ENCODE peak calls at places on chromosome 1, in six cellular contexts. Z is PC-9, L is hepatocyte, T is IMR-90, G is fibroblast of lung, U is GM23338. Y is an unnamed sample.

GRCh38 chr1:149962039-149962647 is 25.5 kb upstream of the MTMR11 start:
- DNase-seq in T (peak), U (peak), G (peak), Z (peak), L (peak), Y (no peak)

GRCh38 chr1:52862666-52863458 is 20.3 kb downstream of the ZYG11A start:
- DNase-seq in G (no peak), L (no peak), T (no peak), U (no peak), Z (no peak), Y (no peak)

GRCh38 chr1:235024045-235024439 is 104.6 kb downstream of the TOMM20 start:
- DNase-seq in Z (no peak), T (no peak), U (no peak), G (peak), L (no peak), Y (no peak)

GRCh38 chr1:226535626-226536025 is 12.9 kb upstream of the STUM start:
- DNase-seq in L (no peak), G (no peak), U (no peak), T (no peak), Z (no peak), Y (no peak)

GRCh38 chr1:197674286-197674685 is 101.0 kb downstream of the DENND1B start:
- DNase-seq in G (no peak), L (no peak), U (peak), Z (no peak), T (no peak), Y (no peak)

GRCh38 chr1:45018599-45019230 is 6.7 kb downstream of the UROD start:
- DNase-seq in Z (peak), T (peak), U (peak), L (peak), G (peak), Y (peak)

GRCh38 chr1:155037043-155037442 is 3.4 kb downstream of the DCST1 start:
- DNase-seq in T (no peak), U (no peak), Z (no peak), L (no peak), G (no peak), Y (no peak)

GRCh38 chr1:225763815-225764548 is 13.6 kb upstream of the SRP9 start:
- DNase-seq in U (no peak), G (peak), Z (no peak), L (no peak), T (peak), Y (peak)

GRCh38 chr1:29458737-29459550 is 222.6 kb downstream of the PTPRU start:
- DNase-seq in G (no peak), Z (no peak), U (no peak), L (no peak), T (no peak), Y (peak)

GRCh38 chr1:193741228-193741627 is 554.8 kb upstream of the B3GALT2 start:
- DNase-seq in L (no peak), G (no peak), U (peak), Z (no peak), T (no peak), Y (no peak)

GRCh38 chr1:84851839-84852238 is 41.2 kb downstream of the LPAR3 start:
- DNase-seq in G (peak), Z (peak), T (peak), U (no peak), L (peak), Y (peak)

GRCh38 chr1:232662910-232663309 is 33.0 kb upstream of the SIPA1L2 start:
- DNase-seq in T (no peak), L (no peak), G (no peak), Z (no peak), U (no peak), Y (no peak)

GRCh38 chr1:232669981-232670763 is 40.2 kb upstream of the SIPA1L2 start:
- DNase-seq in G (peak), U (no peak), Z (no peak), L (no peak), T (peak), Y (no peak)

GRCh38 chr1:232664844-232665777 is 35.2 kb upstream of the SIPA1L2 start:
- DNase-seq in G (no peak), T (no peak), L (no peak), U (no peak), Z (no peak), Y (no peak)

GRCh38 chr1:232667094-232667780 is 37.3 kb upstream of the SIPA1L2 start:
- DNase-seq in L (no peak), T (no peak), G (no peak), U (no peak), Z (no peak), Y (no peak)

DNA sequence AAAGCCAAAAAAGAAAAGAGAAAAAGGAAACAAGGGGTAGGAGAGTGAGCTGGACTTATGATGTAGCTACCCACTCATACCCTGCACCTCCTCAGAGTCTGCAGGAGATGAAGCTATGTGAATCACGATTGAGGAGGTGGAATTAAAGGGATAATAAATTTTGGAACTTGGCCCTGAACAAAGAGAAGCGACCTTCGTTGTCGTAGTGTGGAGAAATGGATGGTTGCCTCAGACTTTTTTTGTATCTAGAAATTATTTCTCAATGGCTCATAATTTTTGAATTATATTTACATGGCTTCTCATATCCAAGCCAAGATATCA is 37.8 kb upstream of the SIPA1L2 start:
- DNase-seq in Z (no peak), U (no peak), T (peak), G (peak), L (no peak), Y (no peak)
- H3K4me2 ChIP-seq in Z (no peak), U (no peak), T (peak), G (no peak), L (no peak), Y (no peak)

DNA sequence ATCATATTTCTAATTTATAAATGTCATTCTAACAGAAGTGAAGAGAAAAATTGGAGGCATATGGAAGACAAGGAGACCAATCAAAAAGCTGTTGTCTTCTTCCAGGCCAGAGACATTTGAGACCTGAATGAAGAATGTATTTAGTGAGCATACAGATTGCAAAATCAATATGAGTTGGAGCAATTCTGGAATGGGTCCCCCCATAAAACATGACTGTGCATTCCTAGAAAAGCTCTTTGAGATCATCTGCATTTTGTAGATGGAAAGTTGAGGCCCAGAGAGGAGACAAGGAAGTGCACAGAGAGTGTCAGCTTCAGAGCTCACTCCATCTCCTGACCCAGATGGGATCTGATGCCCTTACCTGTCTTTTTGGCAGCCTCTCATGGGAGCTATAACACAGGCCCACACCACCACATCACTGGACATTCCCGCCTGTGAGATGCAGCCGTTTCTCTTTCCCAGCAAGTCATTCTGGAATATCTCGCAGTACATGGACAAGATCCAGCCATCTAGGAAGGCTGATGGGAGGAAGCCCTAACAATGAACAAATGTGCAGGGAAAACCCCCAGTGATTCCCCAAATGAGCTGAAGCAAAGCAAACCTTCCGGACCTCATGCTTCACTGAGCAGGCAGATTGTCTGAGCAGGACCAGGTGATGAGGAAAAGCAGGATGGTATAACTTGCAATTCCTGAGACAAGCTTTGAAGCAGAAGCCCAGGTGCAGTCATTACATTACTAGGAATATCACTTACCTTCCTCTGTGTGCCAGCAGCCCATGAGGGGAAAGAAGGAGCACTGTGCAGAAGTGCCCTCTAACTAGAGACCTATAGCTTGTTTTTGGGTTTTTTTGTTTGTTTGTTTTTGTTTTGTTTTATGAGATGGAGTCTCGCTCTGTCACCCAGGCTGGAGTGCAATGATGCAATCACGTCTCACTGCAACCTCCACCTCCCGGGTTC is 445.6 kb downstream of the PLPP3 start:
- DNase-seq in G (no peak), Z (no peak), L (no peak), U (no peak), T (no peak), Y (no peak)
- H3K4me2 ChIP-seq in G (no peak), Z (no peak), L (no peak), U (no peak), T (no peak), Y (no peak)

GRCh38 chr1:113805256-113805531 is 7.1 kb downstream of the RSBN1 start:
- DNase-seq in U (no peak), L (no peak), T (no peak), Z (no peak), G (no peak), Y (no peak)
- H3K4me2 ChIP-seq in U (no peak), L (no peak), T (no peak), Z (peak), G (no peak), Y (peak)

DNA sequence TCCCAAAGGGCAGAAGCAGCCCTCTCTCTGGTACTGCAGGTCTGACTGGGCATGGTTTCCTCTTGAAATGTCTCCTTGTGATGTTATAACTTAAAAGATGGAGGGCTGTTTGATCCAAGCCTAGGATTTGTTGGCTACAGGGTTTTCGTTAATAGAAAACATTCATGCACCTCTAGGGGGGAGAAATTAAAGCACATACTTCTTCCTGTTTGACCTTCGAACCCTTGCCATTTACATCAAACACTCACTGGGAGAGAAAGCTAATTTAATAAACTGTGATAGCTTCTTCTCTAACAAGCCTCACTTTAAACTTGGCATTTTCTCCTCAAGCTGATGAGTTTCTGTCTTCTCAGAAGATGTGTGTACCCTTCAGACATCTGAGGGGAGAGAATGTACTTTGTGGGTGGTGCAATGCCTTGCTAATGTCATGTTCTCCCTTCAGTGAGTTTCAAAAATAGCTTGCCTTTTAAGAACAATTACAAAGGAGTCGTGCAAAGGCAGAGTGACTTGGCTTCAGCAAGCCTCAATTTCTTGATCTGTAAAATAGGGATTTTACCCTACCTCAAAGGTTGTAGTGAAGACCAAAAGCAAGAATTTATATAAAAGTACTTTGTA is 20.4 kb downstream of the CACHD1 start:
- DNase-seq in L (no peak), Z (no peak), G (no peak), U (no peak), T (no peak), Y (no peak)
- H3K4me2 ChIP-seq in L (peak), Z (no peak), G (no peak), U (peak), T (no peak), Y (no peak)

GRCh38 chr1:156599811-156600210 is 1.5 kb downstream of the GPATCH4 start:
- DNase-seq in L (no peak), U (no peak), G (peak), T (no peak), Z (no peak), Y (no peak)
- H3K4me2 ChIP-seq in L (peak), U (peak), G (no peak), T (no peak), Z (peak), Y (peak)

GRCh38 chr1:14541348-14541747 is 57.1 kb upstream of the KAZN start:
- DNase-seq in Z (no peak), G (no peak), L (no peak), T (no peak), U (no peak), Y (no peak)

GRCh38 chr1:14538335-14538734 is 60.1 kb upstream of the KAZN start:
- DNase-seq in U (peak), G (no peak), Z (no peak), T (no peak), L (no peak), Y (no peak)

GRCh38 chr1:14543191-14543849 is 55.2 kb upstream of the KAZN start:
- DNase-seq in L (no peak), T (peak), U (no peak), G (peak), Z (no peak), Y (no peak)

GRCh38 chr1:14539309-14539708 is 59.2 kb upstream of the KAZN start:
- DNase-seq in Z (no peak), L (no peak), T (no peak), U (no peak), G (no peak), Y (no peak)

GRCh38 chr1:14539953-14540563 is 58.4 kb upstream of the KAZN start:
- DNase-seq in U (no peak), T (no peak), L (no peak), G (no peak), Z (no peak), Y (no peak)
- H3K4me2 ChIP-seq in U (no peak), T (no peak), L (no peak), G (no peak), Z (no peak), Y (no peak)

GRCh38 chr1:187951817-187952216 is 1123.1 kb downstream of the PLA2G4A start:
- DNase-seq in G (no peak), L (no peak), T (no peak), Z (no peak), U (no peak), Y (no peak)

GRCh38 chr1:187952446-187952845 is 1123.7 kb downstream of the PLA2G4A start:
- DNase-seq in U (no peak), Z (no peak), L (no peak), T (no peak), G (no peak), Y (no peak)

GRCh38 chr1:187949567-187949966 is 1120.8 kb downstream of the PLA2G4A start:
- DNase-seq in L (no peak), U (no peak), T (no peak), G (no peak), Z (no peak), Y (no peak)

GRCh38 chr1:187947359-187947758 is 1118.6 kb downstream of the PLA2G4A start:
- DNase-seq in G (no peak), Z (no peak), T (no peak), U (no peak), L (no peak), Y (no peak)

DNA sequence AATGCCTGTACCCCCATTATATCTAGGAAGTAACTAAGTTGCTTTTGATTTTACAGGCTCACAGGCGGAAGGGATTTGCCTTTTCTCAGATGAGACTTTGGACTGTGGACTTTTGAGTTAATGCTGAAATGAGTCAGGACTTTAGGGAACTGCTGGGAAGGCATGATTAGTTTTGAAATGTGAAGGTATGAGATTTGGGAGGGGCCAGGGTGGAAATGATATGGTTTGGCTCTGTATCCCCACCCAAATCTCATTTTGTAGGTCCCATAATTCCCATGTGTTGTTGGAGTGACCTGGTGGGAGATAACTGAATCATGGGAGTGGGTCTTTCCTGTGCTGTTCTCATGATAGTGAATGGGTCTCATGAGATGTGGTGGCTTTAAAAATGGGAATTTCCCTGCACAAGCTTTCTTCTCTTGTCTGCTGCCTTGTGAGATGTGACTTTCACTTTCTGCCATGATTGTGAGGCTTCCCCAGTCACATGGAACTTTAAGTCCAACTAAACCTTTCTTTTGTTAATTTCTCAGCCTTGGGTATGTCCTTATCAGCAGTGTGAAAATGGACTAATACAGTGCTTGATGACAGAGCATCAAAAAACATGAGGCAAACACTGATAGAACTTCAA is 1119.5 kb downstream of the PLA2G4A start:
- DNase-seq in Z (no peak), T (no peak), U (no peak), G (no peak), L (peak), Y (no peak)
- H3K4me2 ChIP-seq in Z (no peak), T (no peak), U (no peak), G (no peak), L (peak), Y (no peak)

GRCh38 chr1:109247401-109248365 is 1.7 kb upstream of the CELSR2 start:
- DNase-seq in L (no peak), T (no peak), Z (no peak), U (no peak), G (no peak), Y (peak)
- H3K4me2 ChIP-seq in L (no peak), T (no peak), Z (no peak), U (no peak), G (no peak), Y (no peak)

GRCh38 chr1:223179280-223179679 is 36.2 kb upstream of the TLR5 start:
- DNase-seq in Z (no peak), L (no peak), T (no peak), U (no peak), G (no peak), Y (peak)

GRCh38 chr1:223188618-223189356 is 45.7 kb upstream of the TLR5 start:
- DNase-seq in Z (no peak), L (no peak), U (no peak), T (no peak), G (no peak), Y (no peak)

GRCh38 chr1:223186800-223187199 is 43.8 kb upstream of the TLR5 start:
- DNase-seq in G (no peak), L (no peak), Z (no peak), U (no peak), T (no peak), Y (no peak)

GRCh38 chr1:223180803-223181321 is 37.8 kb upstream of the TLR5 start:
- DNase-seq in L (no peak), T (no peak), G (peak), Z (no peak), U (no peak), Y (no peak)

DNA sequence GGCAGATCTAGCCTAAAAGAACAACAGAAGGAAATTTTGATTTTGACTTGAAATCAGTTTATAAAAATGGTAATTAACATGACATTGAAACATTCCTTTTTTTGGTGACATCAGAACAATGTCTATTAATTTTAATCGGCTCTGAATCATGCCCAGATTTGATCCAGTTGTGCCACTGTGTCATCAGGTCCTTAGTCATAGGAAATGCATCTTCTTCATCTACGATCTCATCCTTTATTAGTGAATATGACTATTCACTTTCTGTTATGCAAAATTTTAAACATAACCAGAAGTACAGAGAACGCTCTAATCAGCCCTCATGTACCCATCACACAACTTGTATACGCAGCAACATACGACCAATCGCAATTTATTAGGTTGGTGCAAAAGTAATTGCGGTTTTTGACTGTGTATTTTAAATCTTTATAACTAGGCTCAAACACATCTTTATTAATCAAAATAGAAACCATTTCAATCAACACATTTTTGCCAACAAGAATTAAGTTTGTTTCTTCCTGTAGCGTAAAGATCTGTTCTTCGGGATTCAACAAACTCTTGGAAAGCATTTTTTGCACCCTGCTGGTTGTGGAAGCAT is 40.3 kb upstream of the TLR5 start:
- DNase-seq in U (no peak), G (no peak), T (no peak), Z (no peak), L (no peak), Y (no peak)
- H3K4me2 ChIP-seq in U (no peak), G (no peak), T (no peak), Z (no peak), L (no peak), Y (no peak)

GRCh38 chr1:156097499-156098178 is 15.4 kb upstream of the MEX3A start:
- DNase-seq in T (no peak), G (no peak), U (no peak), L (no peak), Z (no peak), Y (no peak)
- H3K4me2 ChIP-seq in T (no peak), G (no peak), U (no peak), L (no peak), Z (no peak), Y (no peak)